ENCODE peak calls at places on chromosomes 1 and 21, in five cellular contexts. P is GM23338, I is A549, V is lower leg skin, H is prostate gland. O is an unnamed sample.

GRCh38 chr1:51482881-51483280 is 36.2 kb downstream of the EPS15 start:
- DNase-seq in I (no peak), P (no peak), H (no peak), V (no peak), O (no peak)

GRCh38 chr1:2972879-2973575 is 48.2 kb upstream of the ACTRT2 start:
- DNase-seq in P (no peak), I (no peak), V (no peak), H (no peak), O (no peak)

GRCh38 chr1:178538192-178538916 is 25.4 kb downstream of the TEX35 start:
- DNase-seq in V (no peak), H (no peak), I (peak), P (no peak), O (peak)

GRCh38 chr1:225724251-225724650 is 53.4 kb upstream of the SRP9 start:
- DNase-seq in P (no peak), H (no peak), I (no peak), V (no peak), O (no peak)

GRCh38 chr1:170241266-170241851 is 95.6 kb downstream of the NTMT2 start:
- DNase-seq in P (no peak), I (no peak), V (no peak), H (no peak), O (no peak)

GRCh38 chr1:43934279-43934985 is 831 bp downstream of the ARTN start:
- DNase-seq in P (peak), V (no peak), H (no peak), I (peak), O (peak)

GRCh38 chr1:214402583-214403216 is 121.7 kb downstream of the SMYD2 start:
- DNase-seq in H (no peak), I (peak), P (no peak), V (no peak), O (peak)

GRCh38 chr21:30436986-30437385 is 3.1 kb upstream of the KRTAP15-1 start:
- DNase-seq in V (no peak), P (no peak), H (no peak), I (no peak), O (no peak)

GRCh38 chr1:176450526-176450925 is 12.4 kb upstream of the PAPPA2 start:
- DNase-seq in V (no peak), H (no peak), P (no peak), I (no peak), O (peak)

GRCh38 chr1:21857840-21858670 is 46.0 kb downstream of the LDLRAD2 start:
- DNase-seq in V (no peak), I (no peak), H (no peak), P (no peak), O (peak)

GRCh38 chr1:16260814-16261213 is 23.8 kb upstream of the CPLANE2 start:
- DNase-seq in V (no peak), H (no peak), I (no peak), P (no peak), O (no peak)

GRCh38 chr1:40823971-40824370 is 38.2 kb downstream of the CITED4 start:
- DNase-seq in H (no peak), V (no peak), P (no peak), I (no peak), O (no peak)

GRCh38 chr1:240414237-240414636 is 197.7 kb downstream of the GREM2 start:
- DNase-seq in I (no peak), V (no peak), H (no peak), P (no peak), O (peak)

GRCh38 chr1:47577310-47578025 is 139.6 kb downstream of the FOXD2 start:
- DNase-seq in P (no peak), I (no peak), H (no peak), V (no peak), O (no peak)

GRCh38 chr1:176241385-176242015 is 34.4 kb upstream of the COP1 start:
- DNase-seq in I (peak), H (no peak), V (no peak), P (peak), O (peak)

GRCh38 chr1:24970926-24971530 is 41.0 kb upstream of the RUNX3 start:
- DNase-seq in P (no peak), I (no peak), H (no peak), V (no peak), O (no peak)

GRCh38 chr1:24971539-24971938 is 41.5 kb upstream of the RUNX3 start:
- DNase-seq in V (no peak), P (no peak), I (no peak), H (no peak), O (no peak)

GRCh38 chr1:24969616-24970398 is 39.7 kb upstream of the RUNX3 start:
- DNase-seq in I (no peak), V (no peak), H (no peak), P (no peak), O (no peak)

GRCh38 chr1:24968941-24969585 is 39.0 kb upstream of the RUNX3 start:
- DNase-seq in I (no peak), H (no peak), P (no peak), V (no peak), O (no peak)

GRCh38 chr1:24970399-24970753 is 40.3 kb upstream of the RUNX3 start:
- DNase-seq in V (no peak), I (no peak), P (peak), H (no peak), O (peak)
- TF ChIP-seq CTCF in V (no peak), I (no peak), P (no peak), H (no peak), O (no peak)

GRCh38 chr1:243420968-243421675 is 165.3 kb downstream of the SDCCAG8 start:
- DNase-seq in H (no peak), I (no peak), V (no peak), P (no peak), O (no peak)
- H3K4me3 ChIP-seq in H (no peak), I (peak), V (no peak), P (no peak), O (no peak)

DNA sequence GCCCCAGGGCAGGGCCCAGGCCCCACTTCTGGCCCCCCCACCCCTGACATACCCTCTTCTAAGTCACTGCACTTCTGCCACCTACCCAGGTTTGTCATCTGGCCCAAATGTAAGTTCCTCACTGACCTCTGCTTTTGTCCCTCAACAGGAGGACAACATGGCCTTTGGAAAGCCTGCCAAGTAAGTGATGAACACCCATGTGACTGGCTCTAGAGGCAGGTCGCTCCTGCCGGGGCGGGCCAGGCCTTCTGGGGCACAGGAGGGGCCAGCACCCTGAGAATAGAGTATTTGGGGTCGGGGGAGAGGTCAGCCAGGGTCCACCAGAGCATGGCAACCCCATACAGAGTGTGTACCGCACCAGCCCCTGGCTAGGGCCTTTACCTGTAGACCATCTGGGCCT is 9.9 kb upstream of the SYTL1 start:
- DNase-seq in V (no peak), P (no peak), H (no peak), I (no peak), O (no peak)
- TF ChIP-seq CTCF in V (no peak), P (no peak), H (no peak), I (no peak), O (no peak)

GRCh38 chr1:7680791-7681165 is 90.3 kb upstream of the VAMP3 start:
- DNase-seq in P (peak), H (no peak), V (no peak), I (no peak), O (no peak)
- H3K4me3 ChIP-seq in P (peak), H (peak), V (peak), I (peak), O (peak)

DNA sequence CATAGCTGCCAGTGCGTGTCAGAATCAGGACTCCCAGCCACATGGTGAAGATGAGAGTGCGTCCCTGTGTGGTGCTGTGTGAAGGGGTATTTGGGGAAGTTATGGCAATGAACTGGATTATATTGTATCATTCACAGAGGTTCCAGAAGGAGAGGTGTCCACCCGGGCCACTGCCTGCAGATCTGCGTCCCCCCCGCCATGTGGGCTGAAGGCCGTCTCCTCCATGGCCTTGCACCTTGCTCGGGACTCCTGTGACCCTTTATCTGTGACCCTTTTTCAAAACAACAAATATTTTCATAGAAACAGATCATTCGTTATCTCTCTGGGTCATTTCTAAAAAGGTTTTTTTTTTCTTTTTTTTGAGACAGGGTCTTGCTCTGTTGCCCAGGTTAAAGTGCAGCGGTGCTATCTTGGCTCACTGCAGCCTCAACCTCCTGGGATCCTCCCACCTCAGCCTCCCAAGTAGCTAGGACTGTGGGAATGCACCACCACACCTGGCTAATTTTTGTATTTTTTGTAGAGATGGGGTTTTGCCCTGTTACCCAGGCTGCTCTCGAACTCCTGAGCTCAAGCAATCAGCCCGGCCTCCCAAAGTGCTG is 120.2 kb upstream of the ERRFI1 start:
- DNase-seq in H (no peak), P (no peak), V (no peak), I (no peak), O (no peak)
- TF ChIP-seq CTCF in H (no peak), P (no peak), V (no peak), I (no peak), O (no peak)

GRCh38 chr21:43733529-43734071 is 14.7 kb downstream of the PDXK start:
- DNase-seq in H (no peak), V (no peak), P (no peak), I (no peak), O (peak)

GRCh38 chr21:43731476-43731875 is 12.5 kb downstream of the PDXK start:
- DNase-seq in H (no peak), I (no peak), P (no peak), V (no peak), O (no peak)

GRCh38 chr21:43733060-43733459 is 14.1 kb downstream of the PDXK start:
- DNase-seq in H (no peak), V (no peak), I (no peak), P (no peak), O (peak)

GRCh38 chr21:43734131-43734634 is 15.3 kb downstream of the PDXK start:
- DNase-seq in P (no peak), V (no peak), H (peak), I (no peak), O (no peak)

GRCh38 chr21:43731891-43732711 is 13.2 kb downstream of the PDXK start:
- DNase-seq in P (no peak), I (no peak), V (no peak), H (no peak), O (peak)
- H3K4me3 ChIP-seq in P (no peak), I (no peak), V (no peak), H (no peak), O (no peak)

DNA sequence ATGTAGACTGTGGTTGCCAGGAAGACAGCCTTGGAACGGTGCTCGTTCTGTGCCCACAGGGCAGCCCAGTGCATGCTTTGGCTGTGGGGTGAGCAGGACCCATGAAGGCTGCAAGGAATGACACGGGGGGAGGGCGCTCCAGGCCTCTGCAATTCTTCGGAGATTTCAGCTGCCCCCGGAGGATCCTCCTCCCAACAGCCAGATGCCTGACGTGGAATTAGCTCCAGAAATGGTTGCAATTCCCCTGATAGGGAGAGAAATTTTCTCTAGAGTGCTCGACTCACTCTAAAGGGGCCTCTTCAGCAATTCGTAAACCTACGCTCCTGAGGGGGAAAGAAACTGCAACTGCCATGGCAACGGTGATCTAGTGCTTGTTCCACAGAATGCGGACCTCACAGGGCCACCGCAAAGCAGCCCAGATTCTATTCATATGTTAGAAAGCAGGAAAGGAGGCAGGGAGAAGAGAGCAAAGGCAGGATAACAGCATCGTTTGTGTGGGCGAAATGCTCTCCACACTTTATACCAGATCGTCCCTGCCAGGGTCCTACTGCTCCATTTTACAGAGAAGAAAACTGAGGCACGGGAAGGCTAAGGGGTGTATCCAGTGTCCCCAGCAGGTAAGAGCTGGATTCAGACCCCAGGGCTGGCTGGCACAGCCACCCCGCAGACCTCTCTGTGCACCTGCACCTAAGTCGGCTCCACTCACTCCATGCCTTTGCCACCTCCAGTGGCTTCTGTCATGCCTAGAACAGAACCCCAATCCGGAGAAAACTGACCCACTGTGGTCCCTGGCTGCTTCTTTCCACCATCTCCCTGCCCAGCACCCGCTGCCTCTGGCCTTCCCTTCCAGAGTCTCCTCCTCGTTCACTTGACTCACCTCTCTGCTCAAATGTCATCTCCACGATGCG is 11.9 kb upstream of the PDE9A start:
- DNase-seq in V (no peak), I (no peak), P (peak), H (no peak), O (peak)
- TF ChIP-seq CTCF in V (no peak), I (no peak), P (no peak), H (no peak), O (no peak)

DNA sequence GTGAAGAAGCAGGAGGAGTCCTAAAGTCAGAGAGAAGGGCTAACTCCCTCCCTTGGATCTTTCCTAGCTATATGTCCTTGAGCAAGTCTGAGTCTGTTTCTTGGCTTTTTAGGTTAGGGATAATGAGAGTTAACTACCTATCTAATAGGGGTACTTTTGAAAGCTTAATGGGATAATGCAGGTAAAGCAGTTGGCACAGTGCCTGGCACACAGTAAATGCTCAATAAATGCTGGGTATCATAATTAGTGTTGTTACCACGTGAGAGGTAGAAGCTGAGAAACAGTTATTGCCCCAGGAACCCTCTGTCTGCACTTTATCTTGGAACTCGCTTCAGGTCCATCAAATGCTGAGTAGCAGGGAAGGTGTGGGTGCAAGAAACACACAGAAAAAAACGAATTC is 5.5 kb downstream of the LRRN2 start:
- DNase-seq in P (no peak), H (no peak), I (no peak), V (no peak), O (no peak)
- H3K4me3 ChIP-seq in P (no peak), H (no peak), I (no peak), V (no peak), O (no peak)

DNA sequence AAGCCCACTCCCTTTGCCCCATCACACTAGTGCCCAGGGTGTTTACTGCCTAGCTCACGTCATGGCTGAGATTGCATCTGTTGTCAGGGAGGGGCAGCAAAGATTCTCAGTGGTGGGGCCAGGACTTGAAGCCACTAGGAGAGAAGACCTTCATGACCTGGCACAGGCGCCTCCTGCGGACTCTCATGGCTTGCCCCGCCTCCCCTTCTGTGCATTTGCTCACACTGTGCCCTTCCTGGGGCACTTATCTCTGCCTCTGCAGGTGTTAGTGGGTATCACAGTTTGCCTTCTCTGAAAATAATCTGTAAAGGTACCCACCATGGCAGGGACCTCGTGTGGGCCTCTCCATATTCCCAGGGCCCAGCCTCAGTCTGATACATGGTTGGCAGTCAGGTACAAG is 20.1 kb downstream of the PTPRU start:
- DNase-seq in H (no peak), V (no peak), I (peak), P (peak), O (no peak)
- TF ChIP-seq CTCF in H (no peak), V (no peak), I (no peak), P (no peak), O (no peak)